ENCODE peak calls at places on chromosomes 3 and 15, in four cellular contexts. G, O, M and A are unnamed samples. For H3K4me1, the result is how much of the 10 kb centered on the place peaks cover.

GRCh38 chr3:4850211-4850927 is 128.9 kb upstream of the BHLHE40 start:
- DNase-seq in O (no peak), M (no peak), G (no peak), A (no peak)

GRCh38 chr15:88428805-88429605 is 38.2 kb downstream of the MRPL46 start:
- DNase-seq in M (no peak), G (no peak), O (no peak), A (no peak)

GRCh38 chr3:190721330-190721729 is 141.2 kb downstream of the GMNC start:
- DNase-seq in O (no peak), M (no peak), G (no peak), A (no peak)

GRCh38 chr15:44782516-44782915 is 46.2 kb downstream of the TRIM69 start:
- DNase-seq in O (no peak), G (no peak), M (no peak), A (no peak)

GRCh38 chr3:25040739-25041138 is 387.3 kb upstream of the RARB start:
- DNase-seq in O (no peak), G (no peak), M (no peak), A (no peak)

GRCh38 chr3:33023176-33024136 is 72.0 kb downstream of the CCR4 start:
- DNase-seq in M (no peak), G (no peak), O (no peak), A (no peak)

GRCh38 chr3:142735462-142735861 is 11.6 kb downstream of the TRPC1 start:
- DNase-seq in O (no peak), G (no peak), M (no peak), A (no peak)

GRCh38 chr3:134854285-134854684 is 59.2 kb downstream of the EPHB1 start:
- DNase-seq in M (no peak), G (no peak), O (no peak), A (no peak)

GRCh38 chr3:127082066-127082465 is 99.2 kb downstream of the PLXNA1 start:
- DNase-seq in O (no peak), G (no peak), M (no peak), A (no peak)

GRCh38 chr3:15460891-15461524 is 33.6 kb downstream of the EAF1 start:
- DNase-seq in O (no peak), M (peak), G (no peak), A (no peak)

GRCh38 chr15:90342655-90343054 is 9.4 kb upstream of the ZNF774 start:
- DNase-seq in G (no peak), M (no peak), O (no peak), A (no peak)

GRCh38 chr3:64685800-64686445 is 1.9 kb downstream of the ADAMTS9 start:
- DNase-seq in M (no peak), G (peak), O (peak), A (peak)

GRCh38 chr3:58161435-58162398 is 49.1 kb downstream of the DNASE1L3 start:
- DNase-seq in G (peak), M (no peak), O (peak), A (peak)

GRCh38 chr3:25854214-25854613 is 64.3 kb downstream of the OXSM start:
- DNase-seq in M (no peak), G (no peak), O (no peak), A (no peak)

GRCh38 chr3:197795200-197795599 is 4.1 kb downstream of the LRCH3 start:
- DNase-seq in M (no peak), O (no peak), G (no peak), A (no peak)

GRCh38 chr3:57015350-57015729 is 45.1 kb upstream of the SPATA12 start:
- DNase-seq in M (no peak), G (no peak), O (no peak), A (no peak)

GRCh38 chr15:60476713-60477112 is 2.2 kb downstream of the ICE2 start:
- DNase-seq in O (no peak), M (no peak), G (no peak), A (no peak)

GRCh38 chr3:9036327-9037112 is 73.2 kb upstream of the RAD18 start:
- DNase-seq in M (no peak), O (peak), G (no peak), A (peak)

DNA sequence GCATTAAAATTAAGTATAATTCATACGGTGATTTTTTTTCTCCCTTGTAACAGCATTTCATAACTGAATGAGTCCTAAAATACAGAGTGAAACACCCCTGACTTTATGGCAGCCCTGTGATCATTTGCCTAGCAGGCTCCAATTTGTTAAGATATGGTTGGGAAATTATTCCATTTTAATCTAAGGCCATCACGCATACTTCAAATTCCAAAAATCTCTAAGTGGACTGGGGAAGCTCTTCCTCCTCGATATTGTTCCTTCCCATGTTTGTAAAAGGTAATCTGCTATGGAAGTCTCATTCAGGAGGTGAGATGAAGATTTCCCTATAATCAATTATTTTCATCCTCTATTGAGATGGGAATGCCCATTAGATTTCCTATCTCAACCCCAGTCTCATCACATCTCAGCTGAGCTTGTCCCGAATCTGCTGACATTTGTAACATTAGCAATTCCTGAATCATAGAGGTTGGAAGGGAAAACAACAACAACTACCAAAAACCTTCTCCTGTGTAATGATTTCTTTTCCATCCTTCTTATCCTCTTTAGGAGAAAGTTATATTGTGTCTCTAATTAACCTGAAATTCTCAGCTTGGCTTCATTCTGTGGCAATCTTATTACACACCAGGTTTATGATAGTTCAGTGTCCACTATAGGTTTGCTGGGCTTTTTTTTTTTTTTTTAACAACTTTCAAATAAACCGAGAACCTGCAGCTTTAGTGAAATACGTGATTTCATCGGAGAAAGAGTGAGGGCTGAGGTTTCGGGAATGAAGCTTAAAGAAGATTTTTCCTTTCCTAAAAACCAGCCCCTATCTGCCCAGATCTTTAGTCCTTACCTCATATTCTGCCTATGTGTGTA is 2.2 kb upstream of the NR2F2 start:
- DNase-seq in G (no peak), M (no peak), O (no peak), A (no peak)
- H3K27ac ChIP-seq in G (peak), M (no peak), O (peak), A (no peak)

GRCh38 chr3:120558784-120559227 is 37.3 kb upstream of the NDUFB4 start:
- DNase-seq in M (peak), G (peak), O (peak), A (peak)
- H3K4me1 ChIP-seq in M (under half), G (under half), O (under half), A (under half)

GRCh38 chr3:112761062-112761638 is 85.5 kb downstream of the CD200R1L start:
- DNase-seq in G (no peak), M (peak), O (no peak), A (no peak)
- H3K27ac ChIP-seq in G (no peak), M (no peak), O (no peak), A (no peak)

GRCh38 chr3:180912304-180913226 is at the start of gene FXR1:
- DNase-seq in G (peak), O (peak), M (peak), A (peak)

GRCh38 chr3:180923561-180923960 is 11.1 kb downstream of the FXR1 start:
- DNase-seq in O (no peak), G (no peak), M (no peak), A (no peak)

GRCh38 chr3:180913582-180914404 is 1.3 kb downstream of the FXR1 start:
- DNase-seq in M (no peak), O (no peak), G (no peak), A (no peak)

GRCh38 chr3:180922242-180922641 is 9.8 kb downstream of the FXR1 start:
- DNase-seq in G (no peak), M (no peak), O (no peak), A (no peak)

DNA sequence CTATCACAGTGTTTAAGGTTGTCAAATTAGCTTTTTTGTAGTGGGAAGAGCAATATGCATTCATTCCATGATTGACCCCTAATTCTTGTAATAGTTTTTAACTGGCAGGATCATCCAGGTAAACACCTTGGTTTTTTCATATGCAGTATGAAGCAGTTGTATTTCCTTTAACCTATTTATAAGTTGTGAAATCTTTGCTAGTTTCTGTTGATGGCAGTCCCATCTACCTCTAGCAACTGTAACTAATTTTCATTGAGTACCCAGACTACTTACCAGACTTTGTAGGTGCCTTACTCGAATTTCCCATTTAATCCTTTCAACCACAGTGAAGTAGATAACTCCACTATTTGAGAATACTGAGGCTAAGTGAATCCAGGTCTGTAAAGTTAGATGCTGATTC is 6.1 kb downstream of the FXR1 start:
- DNase-seq in G (no peak), M (peak), O (no peak), A (no peak)
- H3K4me1 ChIP-seq in G (under half), M (under half), O (half or more), A (under half)

GRCh38 chr3:195207056-195207455 is 63.9 kb downstream of the XXYLT1 start:
- DNase-seq in G (no peak), M (no peak), O (no peak), A (peak)

GRCh38 chr3:195208631-195209030 is 62.3 kb downstream of the XXYLT1 start:
- DNase-seq in G (no peak), M (no peak), O (no peak), A (peak)

GRCh38 chr3:195209083-195209835 is 61.7 kb downstream of the XXYLT1 start:
- DNase-seq in O (peak), G (no peak), M (no peak), A (no peak)

GRCh38 chr3:195207731-195208130 is 63.2 kb downstream of the XXYLT1 start:
- DNase-seq in M (no peak), O (no peak), G (no peak), A (no peak)

GRCh38 chr3:195208183-195208582 is 62.8 kb downstream of the XXYLT1 start:
- DNase-seq in O (no peak), M (peak), G (no peak), A (peak)
- H3K27ac ChIP-seq in O (peak), M (peak), G (no peak), A (peak)

GRCh38 chr3:13425692-13426091 is 5.6 kb upstream of the NUP210 start:
- DNase-seq in O (no peak), M (no peak), G (no peak), A (no peak)

GRCh38 chr3:13427662-13428603 is 7.8 kb upstream of the NUP210 start:
- DNase-seq in G (no peak), M (peak), O (no peak), A (no peak)

GRCh38 chr3:13426591-13426990 is 6.5 kb upstream of the NUP210 start:
- DNase-seq in M (no peak), O (no peak), G (no peak), A (no peak)

GRCh38 chr3:13432093-13432492 is 12.0 kb upstream of the NUP210 start:
- DNase-seq in G (no peak), M (no peak), O (no peak), A (no peak)

DNA sequence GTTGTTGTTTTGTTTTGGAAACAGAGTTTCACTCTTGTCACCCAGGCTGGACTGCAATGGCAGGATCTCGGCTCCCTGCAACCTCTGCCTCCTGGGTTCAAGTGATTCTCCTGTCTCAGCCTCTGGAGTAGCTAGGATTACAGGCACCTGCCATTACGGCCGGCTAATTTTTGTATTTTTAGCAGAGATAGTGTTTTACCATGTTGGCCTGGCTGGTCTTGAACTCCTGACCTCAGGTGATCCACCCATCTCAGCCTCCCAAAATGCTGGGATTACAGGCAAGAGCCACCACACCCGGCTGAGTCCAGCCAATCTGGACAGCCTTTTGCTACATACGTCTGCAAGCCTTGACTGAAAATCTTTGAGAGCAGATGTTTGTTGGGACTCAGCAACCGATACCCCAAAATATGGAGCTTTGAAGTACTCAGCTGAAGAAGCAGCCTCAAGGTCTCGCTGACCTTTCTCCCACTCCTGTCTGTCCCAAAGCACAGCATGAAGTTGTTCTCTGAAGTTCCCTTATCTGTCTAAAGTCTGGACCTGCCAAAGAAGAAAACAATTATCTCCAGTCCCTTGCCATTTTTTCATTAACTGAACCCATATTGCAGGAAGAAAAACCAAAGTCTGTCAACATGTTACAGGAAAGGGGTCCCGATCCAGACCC is 9.6 kb upstream of the NUP210 start:
- DNase-seq in O (no peak), M (no peak), G (no peak), A (no peak)
- H3K4me1 ChIP-seq in O (under half), M (under half), G (under half), A (under half)